ENCODE peak calls at places on chromosomes 12 and 14, in seven cellular contexts. L, V, I, J, U, S and F are unnamed samples.

GRCh38 chr12:132348176-132348575 is 18.8 kb upstream of the GALNT9 start:
- DNase-seq in S (no peak), V (no peak), J (no peak), I (no peak), L (no peak), U (no peak), F (no peak)

GRCh38 chr14:78848234-78848820 is 678.2 kb downstream of the NRXN3 start:
- DNase-seq in I (no peak), J (no peak), S (no peak), L (peak; percentile 36), U (peak; percentile 68), V (peak; percentile 30), F (peak; percentile 14)

GRCh38 chr12:17301544-17301943 is 695.6 kb upstream of the LMO3 start:
- DNase-seq in U (no peak), I (no peak), V (no peak), L (no peak), J (no peak), S (no peak), F (no peak)

GRCh38 chr14:101119830-101120571 is 216.5 kb upstream of the RTL1 start:
- DNase-seq in L (no peak), V (no peak), U (no peak), S (no peak), J (peak; percentile 15), I (no peak), F (no peak)

GRCh38 chr12:49936895-49937294 is 13.6 kb upstream of the AQP2 start:
- DNase-seq in U (peak; percentile 71), L (no peak), S (no peak), I (no peak), J (no peak), V (no peak), F (no peak)

GRCh38 chr12:80015660-80016059 is 80.8 kb upstream of the PPP1R12A start:
- DNase-seq in I (no peak), V (no peak), L (no peak), S (no peak), U (no peak), J (no peak), F (no peak)

GRCh38 chr12:47014474-47014873 is 64.9 kb upstream of the PCED1B start:
- DNase-seq in V (peak; percentile 88), U (peak; percentile 68), S (no peak), L (no peak), J (no peak), I (no peak), F (no peak)

GRCh38 chr14:73386342-73386741 is 72.0 kb downstream of the NUMB start:
- DNase-seq in U (no peak), L (no peak), S (no peak), I (no peak), V (peak; percentile 16), J (no peak), F (no peak)

GRCh38 chr14:105879867-105880561 is 353.6 kb downstream of the TMEM121 start:
- DNase-seq in L (no peak), V (no peak), U (no peak), S (peak; percentile 54), I (no peak), J (peak; percentile 5), F (no peak)

GRCh38 chr12:27751386-27752047 is 28.5 kb upstream of the KLHL42 start:
- DNase-seq in U (peak; percentile 95), J (no peak), I (no peak), L (no peak), S (no peak), V (no peak), F (no peak)

GRCh38 chr14:85058170-85058569 is 471.8 kb upstream of the FLRT2 start:
- DNase-seq in V (no peak), S (no peak), J (no peak), I (no peak), L (no peak), U (peak; percentile 50), F (no peak)

GRCh38 chr12:42790761-42791151 is 201.2 kb upstream of the PRICKLE1 start:
- DNase-seq in L (no peak), U (peak; percentile 9), I (no peak), S (no peak), V (peak; percentile 93), J (no peak), F (no peak)

GRCh38 chr12:124543591-124544310 is 23.7 kb downstream of the NCOR2 start:
- DNase-seq in L (no peak), I (no peak), V (peak; percentile 44), U (no peak), J (no peak), S (no peak), F (no peak)

GRCh38 chr12:91604897-91605296 is 422.3 kb upstream of the DCN start:
- DNase-seq in J (no peak), I (no peak), V (no peak), U (no peak), S (no peak), L (no peak), F (no peak)

GRCh38 chr12:79329933-79330332 is 360.8 kb downstream of the PAWR start:
- DNase-seq in J (no peak), V (peak; percentile 8), U (peak; percentile 36), S (no peak), I (peak; percentile 51), L (no peak), F (no peak)

GRCh38 chr14:105846312-105846711 is 319.9 kb downstream of the TMEM121 start:
- DNase-seq in V (no peak), J (no peak), U (no peak), L (no peak), I (no peak), S (no peak), F (no peak)

GRCh38 chr12:94740601-94741362 is 90.4 kb upstream of the TMCC3 start:
- DNase-seq in U (no peak), J (no peak), S (no peak), I (no peak), L (no peak), V (no peak), F (no peak)
- TF ChIP-seq CTCF in U (no peak), J (no peak), S (no peak), I (no peak), L (no peak), V (no peak), F (no peak)

DNA sequence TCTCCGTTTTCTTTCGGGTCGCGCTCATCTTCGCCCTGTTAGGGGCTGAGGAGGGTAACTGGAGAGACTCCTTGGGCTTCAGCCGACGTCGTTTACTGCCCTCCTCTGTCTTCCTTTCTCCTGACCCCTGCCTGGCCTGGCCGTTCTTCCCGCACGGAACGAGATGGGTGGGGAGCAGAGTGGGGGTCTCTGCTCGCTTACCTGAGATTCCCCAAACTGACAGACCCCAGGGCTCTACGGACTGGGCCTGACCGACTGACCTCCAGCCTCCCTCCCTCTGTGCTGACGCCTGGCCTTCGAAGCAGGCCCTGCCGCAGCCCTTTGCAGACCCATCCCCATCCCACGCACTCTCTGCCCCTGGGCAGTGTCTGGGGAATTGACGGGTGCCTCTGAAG is 439 bp downstream of the GOLGA5 start:
- DNase-seq in S (no peak), J (no peak), I (no peak), V (no peak), U (peak; percentile 24), L (no peak), F (no peak)
- TF ChIP-seq CTCF in S (no peak), J (no peak), I (no peak), V (no peak), U (no peak), L (no peak), F (no peak)

GRCh38 chr14:28001002-28001401 is 765.6 kb upstream of the FOXG1 start:
- DNase-seq in U (no peak), I (no peak), J (no peak), S (no peak), V (no peak), L (no peak), F (no peak)
- TF ChIP-seq CTCF in U (no peak), I (no peak), J (no peak), S (no peak), V (no peak), L (no peak), F (no peak)

GRCh38 chr14:68661226-68662225 is 131.3 kb downstream of the ZFP36L1 start:
- DNase-seq in V (no peak), J (no peak), U (no peak), S (peak; percentile 20), I (no peak), L (no peak), F (no peak)
- TF ChIP-seq CTCF in V (no peak), J (no peak), U (no peak), S (no peak), I (no peak), L (no peak), F (no peak)

GRCh38 chr12:11677752-11678151 is 28.3 kb downstream of the ETV6 start:
- DNase-seq in U (no peak), J (no peak), L (no peak), S (no peak), I (no peak), V (no peak), F (no peak)
- TF ChIP-seq CTCF in U (no peak), J (no peak), L (no peak), S (no peak), I (no peak), V (no peak), F (no peak)